ENCODE peak calls at places on chromosomes 2 and 18, in five cellular contexts. I, K, T, C and D are unnamed samples.

GRCh38 chr2:170974304-170974993 is 45.4 kb downstream of the GORASP2 start:
- DNase-seq in C (no peak), K (no peak), T (no peak), I (no peak), D (no peak)

GRCh38 chr18:36628435-36629094 is 200.2 kb downstream of the TPGS2 start:
- DNase-seq in K (no peak), T (no peak), I (no peak), C (no peak), D (no peak)

GRCh38 chr2:74414913-74415761 is 6.3 kb downstream of the C2orf81 start:
- DNase-seq in I (peak; percentile 13), T (no peak), C (peak; percentile 91), K (peak; percentile 69), D (no peak)

GRCh38 chr2:206936006-206936405 is 3.3 kb upstream of the CPO start:
- DNase-seq in I (no peak), C (no peak), T (no peak), K (no peak), D (no peak)

GRCh38 chr18:67651438-67651837 is 134.9 kb upstream of the DSEL start:
- DNase-seq in C (no peak), I (no peak), T (peak; percentile 29), K (no peak), D (no peak)

GRCh38 chr2:229586746-229587705 is 127.3 kb downstream of the DNER start:
- DNase-seq in K (peak; percentile 83), I (no peak), T (peak; percentile 91), C (peak; percentile 94), D (no peak)

GRCh38 chr2:168851674-168852320 is 38.4 kb downstream of the SPC25 start:
- DNase-seq in K (no peak), I (no peak), C (peak; percentile 69), T (no peak), D (no peak)

GRCh38 chr2:128032092-128032491 is 4.2 kb upstream of the SAP130 start:
- DNase-seq in C (no peak), K (no peak), T (no peak), I (no peak), D (no peak)

GRCh38 chr2:156818944-156819343 is 382.8 kb downstream of the GPD2 start:
- DNase-seq in K (no peak), C (no peak), I (no peak), T (no peak), D (no peak)

GRCh38 chr2:209334188-209335017 is 89.4 kb upstream of the MAP2 start:
- DNase-seq in I (no peak), K (peak; percentile 24), T (peak; percentile 40), C (peak; percentile 61), D (no peak)

GRCh38 chr2:15195723-15196270 is 365.3 kb downstream of the NBAS start:
- DNase-seq in C (no peak), T (no peak), I (no peak), K (no peak), D (no peak)

GRCh38 chr2:9857814-9858729 is 14.8 kb downstream of the TAF1B start:
- DNase-seq in K (no peak), I (no peak), C (no peak), T (no peak), D (no peak)
- H3K9me3 ChIP-seq in K (peaks cover 6% of the 10 kb centered on the region), I (peaks cover 4% of the 10 kb centered on the region), C (no peaks in the 10 kb centered on the region), T (peaks cover 43% of the 10 kb centered on the region), D (no peaks in the 10 kb centered on the region)

DNA sequence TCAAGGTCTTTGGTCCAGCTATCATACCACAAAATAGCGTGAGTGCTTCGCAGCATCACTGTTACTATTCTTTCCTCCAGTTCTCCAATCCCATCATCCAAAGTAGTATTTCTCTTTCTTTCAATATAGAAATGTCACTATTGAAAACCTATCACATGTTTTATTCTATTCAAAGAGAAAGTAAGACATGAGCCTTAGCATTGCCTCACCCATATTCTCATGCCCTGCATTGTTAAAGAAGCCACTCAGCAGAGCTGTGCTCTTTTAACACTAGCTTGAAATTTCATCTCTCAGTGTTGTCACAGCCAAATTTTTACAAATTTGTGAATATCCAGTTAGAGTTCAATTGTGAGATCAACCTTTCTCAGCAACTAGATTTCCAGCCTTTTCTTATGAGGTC is 343.6 kb downstream of the SPAG16 start:
- DNase-seq in I (no peak), K (no peak), T (no peak), C (no peak), D (no peak)
- H3K9me3 ChIP-seq in I (peaks cover 5% of the 10 kb centered on the region), K (peaks cover 25% of the 10 kb centered on the region), T (no peaks in the 10 kb centered on the region), C (no peaks in the 10 kb centered on the region), D (no peaks in the 10 kb centered on the region)

GRCh38 chr2:190572251-190572650 is 37.7 kb upstream of the NEMP2 start:
- DNase-seq in T (no peak), C (no peak), K (no peak), I (no peak), D (no peak)
- H3K9me3 ChIP-seq in T (no peaks in the 10 kb centered on the region), C (peaks cover 1% of the 10 kb centered on the region), K (peaks cover 11% of the 10 kb centered on the region), I (peaks cover 7% of the 10 kb centered on the region), D (no peaks in the 10 kb centered on the region)

GRCh38 chr18:80026363-80026762 is 7.9 kb upstream of the RBFA start:
- DNase-seq in K (no peak), C (no peak), T (no peak), I (no peak), D (no peak)

GRCh38 chr18:80023173-80023572 is 11.1 kb upstream of the RBFA start:
- DNase-seq in K (no peak), C (no peak), I (no peak), T (no peak), D (no peak)

GRCh38 chr18:80022613-80023012 is 11.6 kb upstream of the RBFA start:
- DNase-seq in K (no peak), T (no peak), I (peak; percentile 17), C (no peak), D (no peak)
- H3K9me3 ChIP-seq in K (peaks cover 98% of the 10 kb centered on the region), T (peaks cover 62% of the 10 kb centered on the region), I (peaks cover 66% of the 10 kb centered on the region), C (peaks cover 14% of the 10 kb centered on the region), D (peaks cover 31% of the 10 kb centered on the region)

DNA sequence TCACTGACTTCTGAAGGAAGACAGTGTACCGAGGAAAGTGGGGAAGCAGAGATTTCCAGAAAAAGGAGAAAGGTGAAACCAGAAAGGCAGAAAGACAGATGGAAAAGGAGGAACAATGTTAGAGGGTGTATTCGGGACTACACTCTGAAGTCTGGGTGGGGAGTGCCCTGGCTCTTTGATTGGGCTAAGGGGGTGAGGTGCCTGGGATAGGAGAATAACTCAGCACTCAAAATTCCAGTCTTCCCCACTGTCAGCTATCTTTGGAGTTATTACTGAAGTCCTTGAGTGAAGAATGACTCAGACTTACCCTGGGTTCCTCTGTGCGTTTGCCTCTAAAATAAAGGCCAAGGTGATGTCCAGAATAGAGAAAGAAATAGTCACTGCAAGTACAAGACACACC is 151.8 kb upstream of the SERPINE2 start:
- DNase-seq in C (no peak), K (no peak), T (no peak), I (no peak), D (no peak)
- H3K9me3 ChIP-seq in C (no peaks in the 10 kb centered on the region), K (peaks cover 18% of the 10 kb centered on the region), T (peaks cover 17% of the 10 kb centered on the region), I (peaks cover 2% of the 10 kb centered on the region), D (no peaks in the 10 kb centered on the region)

GRCh38 chr18:51716277-51716676 is 518.8 kb upstream of the MEX3C start:
- DNase-seq in C (no peak), K (no peak), T (no peak), I (no peak), D (no peak)

GRCh38 chr18:51711298-51711889 is 513.9 kb upstream of the MEX3C start:
- DNase-seq in K (no peak), I (no peak), T (no peak), C (no peak), D (no peak)
- H3K9me3 ChIP-seq in K (peaks cover 50% of the 10 kb centered on the region), I (peaks cover 2% of the 10 kb centered on the region), T (peaks cover 5% of the 10 kb centered on the region), C (peaks cover 4% of the 10 kb centered on the region), D (no peaks in the 10 kb centered on the region)

GRCh38 chr18:14965553-14965952 is 217.6 kb downstream of the ANKRD30B start:
- DNase-seq in K (no peak), C (no peak), I (no peak), T (no peak), D (no peak)

GRCh38 chr18:14962626-14963025 is 214.7 kb downstream of the ANKRD30B start:
- DNase-seq in K (no peak), C (no peak), T (no peak), I (no peak), D (no peak)

GRCh38 chr18:14961991-14962390 is 214.0 kb downstream of the ANKRD30B start:
- DNase-seq in K (no peak), I (no peak), C (no peak), T (no peak), D (no peak)

GRCh38 chr18:14964002-14964401 is 216.0 kb downstream of the ANKRD30B start:
- DNase-seq in T (no peak), C (no peak), K (no peak), I (no peak), D (no peak)

DNA sequence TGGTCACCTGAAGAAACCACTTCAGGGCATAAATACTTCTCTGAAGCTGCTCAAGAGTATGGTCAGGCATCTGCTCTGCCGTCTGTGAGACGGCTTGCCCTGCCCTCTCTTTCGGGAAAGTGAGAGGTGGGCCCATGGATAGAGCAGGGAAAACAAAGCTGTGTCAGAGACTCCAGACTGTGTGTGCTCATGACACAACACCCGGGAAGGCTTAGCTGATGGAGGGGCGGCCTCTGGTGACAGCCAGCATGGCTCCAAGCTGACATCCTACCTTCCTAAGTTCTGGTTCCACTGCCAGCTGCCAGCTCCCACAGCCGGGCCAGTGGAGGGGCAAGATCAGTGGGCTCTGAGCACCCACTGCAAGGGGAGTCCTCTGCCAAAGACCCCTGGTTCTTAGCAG is 215.3 kb downstream of the ANKRD30B start:
- DNase-seq in C (no peak), I (no peak), T (no peak), K (no peak), D (no peak)
- H3K9me3 ChIP-seq in C (no peaks in the 10 kb centered on the region), I (no peaks in the 10 kb centered on the region), T (peaks cover 73% of the 10 kb centered on the region), K (no peaks in the 10 kb centered on the region), D (no peaks in the 10 kb centered on the region)

DNA sequence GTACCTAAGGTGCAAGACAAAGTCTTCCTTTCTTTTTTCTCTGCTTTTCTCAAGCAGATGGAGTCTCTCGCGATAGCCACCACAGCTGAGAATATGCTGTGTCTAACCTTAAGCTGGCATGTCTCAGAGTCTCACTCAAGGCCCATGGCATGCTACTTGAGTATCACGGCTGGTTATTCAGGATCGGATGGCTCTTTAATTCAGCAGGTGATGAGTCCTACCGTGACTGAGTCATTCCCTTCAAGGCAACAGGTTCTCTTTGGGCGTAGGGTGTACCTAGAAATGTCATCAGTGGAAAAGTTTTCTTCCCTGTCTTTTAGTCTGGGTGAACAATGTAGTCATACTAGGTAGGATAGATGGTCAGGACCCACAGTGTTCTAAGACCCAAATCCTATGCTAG is 136.2 kb downstream of the DIS3L2 start:
- DNase-seq in I (no peak), C (no peak), K (no peak), T (no peak), D (no peak)
- H3K9me3 ChIP-seq in I (no peaks in the 10 kb centered on the region), C (no peaks in the 10 kb centered on the region), K (peaks cover 44% of the 10 kb centered on the region), T (no peaks in the 10 kb centered on the region), D (peaks cover 6% of the 10 kb centered on the region)